ENCODE peak calls at places on chromosome 14, in four cellular contexts. B is RWPE1; R is activated CD4-positive, alpha-beta T cell treated with anti-CD3 and anti-CD28 coated beads, Interleukin-2, amount 10 ng/mL, durations not matched to agents 7 days and 5 days; X is C1 segment of cervical spinal cord. P is an unnamed sample.

GRCh38 chr14:38073641-38074040 is 134.1 kb upstream of the SSTR1 start:
- DNase-seq in B (no peak), R (no peak), X (no peak), P (no peak)

GRCh38 chr14:55600784-55601561 is 21.0 kb downstream of the KTN1 start:
- DNase-seq in B (peak), R (no peak), X (no peak), P (no peak)

GRCh38 chr14:73223049-73223448 is 14.3 kb upstream of the PAPLN start:
- DNase-seq in B (no peak), R (no peak), X (no peak), P (no peak)

GRCh38 chr14:33646692-33647260 is 304.1 kb downstream of the EGLN3 start:
- DNase-seq in B (peak), R (no peak), X (no peak), P (no peak)

GRCh38 chr14:45287609-45288008 is 34.6 kb upstream of the MIS18BP1 start:
- DNase-seq in B (no peak), R (no peak), X (no peak), P (no peak)

GRCh38 chr14:82067221-82067620 is 533.6 kb upstream of the SEL1L start:
- DNase-seq in B (no peak), R (no peak), X (no peak), P (no peak)

GRCh38 chr14:49033131-49033530 is 553.0 kb downstream of the RPS29 start:
- DNase-seq in B (no peak), R (no peak), X (no peak), P (no peak)

GRCh38 chr14:35286707-35287106 is 5.5 kb upstream of the PSMA6 start:
- DNase-seq in B (no peak), R (peak), X (no peak), P (no peak)

GRCh38 chr14:99612065-99612736 is 8.2 kb upstream of the CCDC85C start:
- DNase-seq in B (no peak), R (no peak), X (no peak), P (no peak)

GRCh38 chr14:31271648-31272047 is 64.1 kb upstream of the HECTD1 start:
- DNase-seq in B (no peak), R (no peak), X (no peak), P (no peak)

GRCh38 chr14:33647385-33647786 is 303.5 kb downstream of the EGLN3 start:
- DNase-seq in B (peak), R (no peak), X (no peak), P (no peak)

GRCh38 chr14:73771848-73772705 is 57.9 kb upstream of the PNMA1 start:
- DNase-seq in B (peak), R (peak), X (no peak), P (peak)

GRCh38 chr14:59463773-59464650 is 1.2 kb downstream of the GPR135 start:
- DNase-seq in B (no peak), R (no peak), X (no peak), P (peak)

GRCh38 chr14:77051101-77051500 is 22.6 kb upstream of the IRF2BPL start:
- DNase-seq in B (no peak), R (no peak), X (no peak), P (no peak)